ENCODE peak calls at places on chromosomes 4 and X, in five cellular contexts. P is lower leg skin, R is brain microvascular endothelial cell, U is body of pancreas, O is foreskin fibroblast. K is an unnamed sample.

GRCh38 chr4:99467908-99468307 is 32.8 kb upstream of the ADH7 start:
- DNase-seq in P (no peak), R (no peak), U (no peak), O (no peak), K (no peak)

GRCh38 chr4:148874331-148874730 is 432.1 kb upstream of the NR3C2 start:
- DNase-seq in P (no peak), R (no peak), U (no peak), O (no peak), K (no peak)

GRCh38 chr4:36027203-36027602 is 217.1 kb downstream of the ARAP2 start:
- DNase-seq in P (no peak), R (no peak), U (no peak), O (no peak), K (no peak)

GRCh38 chr4:21304061-21304541 is 603.8 kb downstream of the PACRGL start:
- DNase-seq in P (no peak), R (no peak), U (no peak), O (no peak), K (no peak)

GRCh38 chr4:80336582-80336981 is 1.1 kb downstream of the CFAP299 start:
- DNase-seq in P (no peak), R (peak), U (peak), O (no peak), K (peak)

GRCh38 chr4:8916251-8916913 is 44.7 kb upstream of the HMX1 start:
- DNase-seq in P (peak), R (no peak), U (peak), O (no peak), K (no peak)

GRCh38 chrX:154068560-154068959 is 29.0 kb downstream of the MECP2 start:
- DNase-seq in P (no peak), R (no peak), U (no peak), O (no peak), K (no peak)

GRCh38 chr4:163614866-163615265 is 120.4 kb downstream of the TMA16 start:
- DNase-seq in P (no peak), R (no peak), U (no peak), O (no peak), K (no peak)

GRCh38 chrX:45771560-45772340 is 571.1 kb upstream of the DIPK2B start:
- DNase-seq in P (no peak), R (peak), U (no peak), O (peak), K (peak)

GRCh38 chr4:94954273-94954672 is 196.5 kb downstream of the BMPR1B start:
- DNase-seq in P (no peak), R (no peak), U (no peak), O (no peak), K (no peak)

GRCh38 chr4:108049406-108049805 is 59.7 kb downstream of the HADH start:
- DNase-seq in P (no peak), R (no peak), U (no peak), O (no peak), K (peak)

GRCh38 chrX:134431894-134432293 is 28.1 kb upstream of the HPRT1 start:
- DNase-seq in P (no peak), R (peak), U (no peak), O (peak), K (peak)

GRCh38 chr4:140257461-140258305 is 103.7 kb upstream of the MAML3 start:
- DNase-seq in P (no peak), R (no peak), U (no peak), O (no peak), K (no peak)

GRCh38 chrX:49082472-49082871 is 2.8 kb upstream of the WDR45 start:
- DNase-seq in P (no peak), R (no peak), U (no peak), O (no peak), K (no peak)

GRCh38 chrX:39819921-39820849 is 277.6 kb downstream of the BCOR start:
- DNase-seq in P (no peak), R (no peak), U (no peak), O (no peak), K (peak)

GRCh38 chrX:39823424-39823823 is 274.3 kb downstream of the BCOR start:
- DNase-seq in P (no peak), R (no peak), U (no peak), O (no peak), K (no peak)

GRCh38 chrX:39821011-39821708 is 276.6 kb downstream of the BCOR start:
- DNase-seq in P (no peak), R (no peak), U (peak), O (no peak), K (peak)

GRCh38 chrX:39822133-39822748 is 275.5 kb downstream of the BCOR start:
- DNase-seq in P (no peak), R (no peak), U (no peak), O (no peak), K (no peak)

DNA sequence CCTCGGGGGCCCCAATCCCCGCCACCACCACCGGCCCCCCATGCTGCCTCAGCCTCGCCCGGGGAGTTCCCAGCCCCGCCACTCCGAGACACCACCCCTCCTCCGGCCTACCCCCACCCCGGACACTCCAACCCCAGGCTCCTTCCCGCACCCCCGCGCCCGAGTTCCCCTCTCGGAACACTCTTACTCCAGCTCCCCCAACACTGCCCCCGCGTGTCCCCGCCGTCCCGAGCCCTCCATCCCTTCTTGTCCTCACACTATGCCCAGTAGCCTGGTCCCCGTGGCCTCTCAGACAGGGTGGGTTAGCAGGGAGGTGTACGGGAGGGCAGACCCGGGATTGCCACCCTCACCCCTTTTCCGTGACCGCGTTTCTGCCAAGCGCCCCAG is 276.1 kb downstream of the BCOR start:
- DNase-seq in P (no peak), R (no peak), U (no peak), O (no peak), K (no peak)
- H3K4me3 ChIP-seq in P (no peak), R (peak), U (no peak), O (peak), K (no peak)

GRCh38 chr4:40719008-40719623 is 30.6 kb upstream of the NSUN7 start:
- DNase-seq in P (no peak), R (peak), U (peak), O (peak), K (peak)
- TF ChIP-seq CTCF in P (no peak), R (peak), U (peak), O (peak), K (peak)

GRCh38 chr4:1767058-1767769 is 25.9 kb upstream of the FGFR3 start:
- DNase-seq in P (no peak), R (no peak), U (peak), O (no peak), K (no peak)
- H3K4me3 ChIP-seq in P (no peak), R (peak), U (peak), O (peak), K (no peak)

DNA sequence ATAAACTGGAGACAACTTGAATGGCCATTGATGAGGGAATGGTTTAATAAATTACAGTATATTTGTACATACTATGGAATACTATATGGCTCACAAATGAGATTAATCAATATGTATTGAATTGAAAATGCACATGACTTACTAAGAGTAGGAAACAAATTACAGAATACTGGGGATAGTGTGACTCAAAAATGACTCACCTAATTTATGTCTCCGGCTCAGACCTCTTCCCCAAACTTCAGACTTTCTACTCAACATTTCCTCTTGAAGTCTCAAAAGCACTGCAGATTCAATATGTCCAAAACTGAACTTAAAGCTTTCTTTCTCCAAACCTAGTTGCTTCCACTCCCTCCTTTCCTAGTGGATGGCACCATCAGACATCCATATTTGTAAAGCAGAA is 28.8 kb upstream of the GRIA3 start:
- DNase-seq in P (no peak), R (no peak), U (no peak), O (no peak), K (no peak)
- TF ChIP-seq CTCF in P (no peak), R (no peak), U (no peak), O (no peak), K (no peak)

K was measured in GM12865.